ENCODE peak calls at places on chromosomes 7 and 10, in ten cellular contexts. One of them, this sample, is unnamed.

GRCh38 chr7:36045275-36045674 is 107.8 kb upstream of the EEPD1 start:
- DNase-seq in activated CD4-positive, alpha-beta memory T cell treated with anti-CD3 and anti-CD28 coated beads, Interleukin-2, amount 10 ng/mL, durations not matched to agents 7 days and 5 days: no peak
- DNase-seq in AG09309: no peak
- DNase-seq in AG08395: no peak
- DNase-seq in foreskin fibroblast: no peak
- DNase-seq in Right ventricle myocardium inferior: no peak
- DNase-seq in RWPE1: no peak
- DNase-seq in activated effector memory CD4-positive, alpha-beta T cell treated with anti-CD3 and anti-CD28 coated beads, Interleukin-2, amount 50 U/mL, for 16 hours: no peak
- DNase-seq in H7: no peak
- DNase-seq in stimulated activated CD4-positive, alpha-beta T cell treated with anti-CD3 and anti-CD28 coated beads, Interleukin-12 subunit alpha, Interleukin-12 subunit beta, amount 100 ng/mL, for 48 hours: no peak
- DNase-seq in this sample: no peak

GRCh38 chr7:68969571-68969970 is 628.7 kb upstream of the AUTS2 start:
- DNase-seq in activated CD4-positive, alpha-beta memory T cell treated with anti-CD3 and anti-CD28 coated beads, Interleukin-2, amount 10 ng/mL, durations not matched to agents 7 days and 5 days: no peak
- DNase-seq in AG09309: no peak
- DNase-seq in AG08395: no peak
- DNase-seq in foreskin fibroblast: no peak
- DNase-seq in Right ventricle myocardium inferior: no peak
- DNase-seq in RWPE1: no peak
- DNase-seq in activated effector memory CD4-positive, alpha-beta T cell treated with anti-CD3 and anti-CD28 coated beads, Interleukin-2, amount 50 U/mL, for 16 hours: no peak
- DNase-seq in H7: no peak
- DNase-seq in stimulated activated CD4-positive, alpha-beta T cell treated with anti-CD3 and anti-CD28 coated beads, Interleukin-12 subunit alpha, Interleukin-12 subunit beta, amount 100 ng/mL, for 48 hours: no peak
- DNase-seq in this sample: no peak

GRCh38 chr10:79348640-79348988 is 1.3 kb downstream of the PPIF start:
- DNase-seq in activated CD4-positive, alpha-beta memory T cell treated with anti-CD3 and anti-CD28 coated beads, Interleukin-2, amount 10 ng/mL, durations not matched to agents 7 days and 5 days: peak; percentile 17
- DNase-seq in AG09309: no peak
- DNase-seq in AG08395: no peak
- DNase-seq in foreskin fibroblast: no peak
- DNase-seq in Right ventricle myocardium inferior: no peak
- DNase-seq in RWPE1: no peak
- DNase-seq in activated effector memory CD4-positive, alpha-beta T cell treated with anti-CD3 and anti-CD28 coated beads, Interleukin-2, amount 50 U/mL, for 16 hours: no peak
- DNase-seq in H7: no peak
- DNase-seq in stimulated activated CD4-positive, alpha-beta T cell treated with anti-CD3 and anti-CD28 coated beads, Interleukin-12 subunit alpha, Interleukin-12 subunit beta, amount 100 ng/mL, for 48 hours: no peak
- DNase-seq in this sample: peak; percentile 69

GRCh38 chr10:71064413-71065118 is 147.8 kb upstream of the UNC5B start:
- DNase-seq in activated CD4-positive, alpha-beta memory T cell treated with anti-CD3 and anti-CD28 coated beads, Interleukin-2, amount 10 ng/mL, durations not matched to agents 7 days and 5 days: no peak
- DNase-seq in AG09309: no peak
- DNase-seq in AG08395: peak; percentile 17
- DNase-seq in foreskin fibroblast: no peak
- DNase-seq in Right ventricle myocardium inferior: no peak
- DNase-seq in RWPE1: no peak
- DNase-seq in activated effector memory CD4-positive, alpha-beta T cell treated with anti-CD3 and anti-CD28 coated beads, Interleukin-2, amount 50 U/mL, for 16 hours: no peak
- DNase-seq in H7: peak; percentile 65
- DNase-seq in stimulated activated CD4-positive, alpha-beta T cell treated with anti-CD3 and anti-CD28 coated beads, Interleukin-12 subunit alpha, Interleukin-12 subunit beta, amount 100 ng/mL, for 48 hours: no peak
- DNase-seq in this sample: peak; percentile 39

GRCh38 chr7:106236065-106236464 is 48.7 kb downstream of the NAMPT start:
- DNase-seq in activated CD4-positive, alpha-beta memory T cell treated with anti-CD3 and anti-CD28 coated beads, Interleukin-2, amount 10 ng/mL, durations not matched to agents 7 days and 5 days: no peak
- DNase-seq in AG09309: no peak
- DNase-seq in AG08395: no peak
- DNase-seq in foreskin fibroblast: no peak
- DNase-seq in Right ventricle myocardium inferior: peak; percentile 23
- DNase-seq in RWPE1: no peak
- DNase-seq in activated effector memory CD4-positive, alpha-beta T cell treated with anti-CD3 and anti-CD28 coated beads, Interleukin-2, amount 50 U/mL, for 16 hours: no peak
- DNase-seq in H7: no peak
- DNase-seq in stimulated activated CD4-positive, alpha-beta T cell treated with anti-CD3 and anti-CD28 coated beads, Interleukin-12 subunit alpha, Interleukin-12 subunit beta, amount 100 ng/mL, for 48 hours: no peak
- DNase-seq in this sample: no peak

GRCh38 chr10:58919927-58920654 is 256.4 kb upstream of the PHYHIPL start:
- DNase-seq in activated CD4-positive, alpha-beta memory T cell treated with anti-CD3 and anti-CD28 coated beads, Interleukin-2, amount 10 ng/mL, durations not matched to agents 7 days and 5 days: no peak
- DNase-seq in AG09309: peak; percentile 50
- DNase-seq in AG08395: peak; percentile 66
- DNase-seq in foreskin fibroblast: peak; percentile 86
- DNase-seq in Right ventricle myocardium inferior: no peak
- DNase-seq in RWPE1: peak; percentile 80
- DNase-seq in activated effector memory CD4-positive, alpha-beta T cell treated with anti-CD3 and anti-CD28 coated beads, Interleukin-2, amount 50 U/mL, for 16 hours: no peak
- DNase-seq in H7: no peak
- DNase-seq in stimulated activated CD4-positive, alpha-beta T cell treated with anti-CD3 and anti-CD28 coated beads, Interleukin-12 subunit alpha, Interleukin-12 subunit beta, amount 100 ng/mL, for 48 hours: no peak
- DNase-seq in this sample: no peak

GRCh38 chr10:36057180-36057579 is 415.1 kb upstream of the FZD8 start:
- DNase-seq in activated CD4-positive, alpha-beta memory T cell treated with anti-CD3 and anti-CD28 coated beads, Interleukin-2, amount 10 ng/mL, durations not matched to agents 7 days and 5 days: no peak
- DNase-seq in AG09309: no peak
- DNase-seq in AG08395: no peak
- DNase-seq in foreskin fibroblast: no peak
- DNase-seq in Right ventricle myocardium inferior: no peak
- DNase-seq in RWPE1: no peak
- DNase-seq in activated effector memory CD4-positive, alpha-beta T cell treated with anti-CD3 and anti-CD28 coated beads, Interleukin-2, amount 50 U/mL, for 16 hours: no peak
- DNase-seq in H7: no peak
- DNase-seq in stimulated activated CD4-positive, alpha-beta T cell treated with anti-CD3 and anti-CD28 coated beads, Interleukin-12 subunit alpha, Interleukin-12 subunit beta, amount 100 ng/mL, for 48 hours: no peak
- DNase-seq in this sample: no peak

GRCh38 chr10:104336829-104337526 is 1.3 kb downstream of the ITPRIP start:
- DNase-seq in activated CD4-positive, alpha-beta memory T cell treated with anti-CD3 and anti-CD28 coated beads, Interleukin-2, amount 10 ng/mL, durations not matched to agents 7 days and 5 days: peak; percentile 17
- DNase-seq in AG09309: peak; percentile 85
- DNase-seq in AG08395: peak; percentile 45
- DNase-seq in foreskin fibroblast: peak; percentile 36
- DNase-seq in Right ventricle myocardium inferior: no peak
- DNase-seq in RWPE1: no peak
- DNase-seq in activated effector memory CD4-positive, alpha-beta T cell treated with anti-CD3 and anti-CD28 coated beads, Interleukin-2, amount 50 U/mL, for 16 hours: no peak
- DNase-seq in H7: peak; percentile 33
- DNase-seq in stimulated activated CD4-positive, alpha-beta T cell treated with anti-CD3 and anti-CD28 coated beads, Interleukin-12 subunit alpha, Interleukin-12 subunit beta, amount 100 ng/mL, for 48 hours: no peak
- DNase-seq in this sample: peak; percentile 29

GRCh38 chr10:30062090-30062489 is 2.7 kb upstream of the JCAD start:
- DNase-seq in activated CD4-positive, alpha-beta memory T cell treated with anti-CD3 and anti-CD28 coated beads, Interleukin-2, amount 10 ng/mL, durations not matched to agents 7 days and 5 days: no peak
- DNase-seq in AG09309: peak; percentile 91
- DNase-seq in AG08395: peak; percentile 78
- DNase-seq in foreskin fibroblast: peak; percentile 90
- DNase-seq in Right ventricle myocardium inferior: no peak
- DNase-seq in RWPE1: no peak
- DNase-seq in activated effector memory CD4-positive, alpha-beta T cell treated with anti-CD3 and anti-CD28 coated beads, Interleukin-2, amount 50 U/mL, for 16 hours: no peak
- DNase-seq in H7: no peak
- DNase-seq in stimulated activated CD4-positive, alpha-beta T cell treated with anti-CD3 and anti-CD28 coated beads, Interleukin-12 subunit alpha, Interleukin-12 subunit beta, amount 100 ng/mL, for 48 hours: no peak
- DNase-seq in this sample: no peak

GRCh38 chr7:125065546-125065945 is 135.9 kb upstream of the POT1 start:
- DNase-seq in activated CD4-positive, alpha-beta memory T cell treated with anti-CD3 and anti-CD28 coated beads, Interleukin-2, amount 10 ng/mL, durations not matched to agents 7 days and 5 days: no peak
- DNase-seq in AG09309: no peak
- DNase-seq in AG08395: no peak
- DNase-seq in foreskin fibroblast: no peak
- DNase-seq in Right ventricle myocardium inferior: no peak
- DNase-seq in RWPE1: no peak
- DNase-seq in activated effector memory CD4-positive, alpha-beta T cell treated with anti-CD3 and anti-CD28 coated beads, Interleukin-2, amount 50 U/mL, for 16 hours: no peak
- DNase-seq in H7: no peak
- DNase-seq in stimulated activated CD4-positive, alpha-beta T cell treated with anti-CD3 and anti-CD28 coated beads, Interleukin-12 subunit alpha, Interleukin-12 subunit beta, amount 100 ng/mL, for 48 hours: no peak
- DNase-seq in this sample: no peak

GRCh38 chr7:124724516-124725192 is 40.9 kb downstream of the GPR37 start:
- DNase-seq in activated CD4-positive, alpha-beta memory T cell treated with anti-CD3 and anti-CD28 coated beads, Interleukin-2, amount 10 ng/mL, durations not matched to agents 7 days and 5 days: no peak
- DNase-seq in AG09309: no peak
- DNase-seq in AG08395: no peak
- DNase-seq in foreskin fibroblast: no peak
- DNase-seq in Right ventricle myocardium inferior: no peak
- DNase-seq in RWPE1: no peak
- DNase-seq in activated effector memory CD4-positive, alpha-beta T cell treated with anti-CD3 and anti-CD28 coated beads, Interleukin-2, amount 50 U/mL, for 16 hours: no peak
- DNase-seq in H7: peak; percentile 4
- DNase-seq in stimulated activated CD4-positive, alpha-beta T cell treated with anti-CD3 and anti-CD28 coated beads, Interleukin-12 subunit alpha, Interleukin-12 subunit beta, amount 100 ng/mL, for 48 hours: no peak
- DNase-seq in this sample: no peak

GRCh38 chr7:100585511-100586265 is at the start of gene LRCH4:
- DNase-seq in activated CD4-positive, alpha-beta memory T cell treated with anti-CD3 and anti-CD28 coated beads, Interleukin-2, amount 10 ng/mL, durations not matched to agents 7 days and 5 days: peak; percentile 73
- DNase-seq in AG09309: no peak
- DNase-seq in AG08395: peak; percentile 38
- DNase-seq in foreskin fibroblast: peak; percentile 54
- DNase-seq in Right ventricle myocardium inferior: peak; percentile 68
- DNase-seq in RWPE1: peak; percentile 82
- DNase-seq in activated effector memory CD4-positive, alpha-beta T cell treated with anti-CD3 and anti-CD28 coated beads, Interleukin-2, amount 50 U/mL, for 16 hours: peak; percentile 89
- DNase-seq in H7: peak; percentile 100
- DNase-seq in stimulated activated CD4-positive, alpha-beta T cell treated with anti-CD3 and anti-CD28 coated beads, Interleukin-12 subunit alpha, Interleukin-12 subunit beta, amount 100 ng/mL, for 48 hours: peak; percentile 46
- DNase-seq in this sample: no peak

GRCh38 chr10:119281581-119282071 is 74.3 kb downstream of the GRK5 start:
- DNase-seq in activated CD4-positive, alpha-beta memory T cell treated with anti-CD3 and anti-CD28 coated beads, Interleukin-2, amount 10 ng/mL, durations not matched to agents 7 days and 5 days: no peak
- DNase-seq in AG09309: no peak
- DNase-seq in AG08395: peak; percentile 65
- DNase-seq in foreskin fibroblast: peak; percentile 70
- DNase-seq in Right ventricle myocardium inferior: peak; percentile 84
- DNase-seq in RWPE1: no peak
- DNase-seq in activated effector memory CD4-positive, alpha-beta T cell treated with anti-CD3 and anti-CD28 coated beads, Interleukin-2, amount 50 U/mL, for 16 hours: no peak
- DNase-seq in H7: no peak
- DNase-seq in stimulated activated CD4-positive, alpha-beta T cell treated with anti-CD3 and anti-CD28 coated beads, Interleukin-12 subunit alpha, Interleukin-12 subunit beta, amount 100 ng/mL, for 48 hours: no peak
- DNase-seq in this sample: peak; percentile 90

GRCh38 chr10:18140149-18140956 is at the start of gene CACNB2:
- DNase-seq in activated CD4-positive, alpha-beta memory T cell treated with anti-CD3 and anti-CD28 coated beads, Interleukin-2, amount 10 ng/mL, durations not matched to agents 7 days and 5 days: no peak
- DNase-seq in AG09309: no peak
- DNase-seq in AG08395: no peak
- DNase-seq in foreskin fibroblast: peak; percentile 81
- DNase-seq in Right ventricle myocardium inferior: peak; percentile 80
- DNase-seq in RWPE1: no peak
- DNase-seq in activated effector memory CD4-positive, alpha-beta T cell treated with anti-CD3 and anti-CD28 coated beads, Interleukin-2, amount 50 U/mL, for 16 hours: no peak
- DNase-seq in H7: peak; percentile 80
- DNase-seq in stimulated activated CD4-positive, alpha-beta T cell treated with anti-CD3 and anti-CD28 coated beads, Interleukin-12 subunit alpha, Interleukin-12 subunit beta, amount 100 ng/mL, for 48 hours: no peak
- DNase-seq in this sample: peak; percentile 68

This sample was measured in right cardiac atrium.